ENCODE peak calls at places on chromosomes 13 and 19, in nine cellular contexts. Z is GM23338, W is prostate gland, I is sigmoid colon, F is K562, A is stomach, G is GM12878, U is Panc1, B is SK-N-MC. N is an unnamed sample.
A peak's percentile ranks its signal among the peaks of the same experiment; 100 is the strongest.

GRCh38 chr13:97058896-97059295 is 64.6 kb upstream of the OXGR1 start:
- DNase-seq in I (no peak), W (no peak), B (no peak), A (no peak), G (no peak), U (no peak), F (no peak), Z (no peak), N (no peak)

GRCh38 chr13:52851153-52851962 is 2.9 kb upstream of the PCDH8 start:
- DNase-seq in B (no peak), I (no peak), Z (peak; percentile 89), F (no peak), W (no peak), G (peak; percentile 46), U (no peak), A (peak; percentile 32), N (no peak)

GRCh38 chr13:93151277-93151676 is 75.3 kb upstream of the GPC6 start:
- DNase-seq in G (no peak), Z (no peak), U (no peak), W (no peak), I (no peak), A (no peak), B (peak; percentile 48), F (no peak), N (no peak)

GRCh38 chr19:29745253-29745652 is 30.2 kb upstream of the C19orf12 start:
- DNase-seq in B (no peak), F (peak; percentile 18), G (no peak), I (no peak), W (no peak), A (no peak), U (no peak), Z (peak; percentile 74), N (no peak)

GRCh38 chr19:49425178-49425577 is at the start of gene GFY:
- DNase-seq in A (no peak), F (no peak), G (no peak), I (no peak), U (no peak), W (no peak), Z (no peak), B (no peak), N (no peak)

GRCh38 chr13:38394777-38395504 is 45.3 kb downstream of the UFM1 start:
- DNase-seq in F (no peak), I (no peak), U (no peak), A (no peak), Z (no peak), B (no peak), G (no peak), W (no peak), N (no peak)

GRCh38 chr13:28819748-28820098 is 416 bp upstream of the MTUS2 start:
- DNase-seq in Z (peak; percentile 86), U (no peak), F (peak; percentile 75), A (peak; percentile 27), W (no peak), I (no peak), B (no peak), G (no peak), N (no peak)

GRCh38 chr19:16896913-16897571 is 8.2 kb downstream of the F2RL3 start:
- DNase-seq in A (peak; percentile 96), I (peak; percentile 95), U (peak; percentile 64), W (peak; percentile 93), F (peak; percentile 96), Z (peak; percentile 97), B (peak; percentile 35), G (peak; percentile 60), N (peak; percentile 98)

GRCh38 chr19:47697863-47698609 is 15.2 kb upstream of the EHD2 start:
- DNase-seq in G (peak; percentile 20), I (peak; percentile 94), Z (peak; percentile 95), U (peak; percentile 67), W (peak; percentile 73), A (peak; percentile 79), F (peak; percentile 86), B (no peak), N (peak; percentile 60)

GRCh38 chr13:109776575-109776974 is 9.8 kb downstream of the IRS2 start:
- DNase-seq in Z (no peak), U (no peak), B (no peak), G (no peak), F (no peak), A (no peak), I (no peak), W (no peak), N (no peak)

GRCh38 chr19:35090160-35090794 is 25.3 kb upstream of the FXYD3 start:
- DNase-seq in B (no peak), A (peak; percentile 69), W (peak; percentile 73), G (no peak), U (peak; percentile 36), Z (peak; percentile 93), I (no peak), F (peak; percentile 84), N (no peak)

DNA sequence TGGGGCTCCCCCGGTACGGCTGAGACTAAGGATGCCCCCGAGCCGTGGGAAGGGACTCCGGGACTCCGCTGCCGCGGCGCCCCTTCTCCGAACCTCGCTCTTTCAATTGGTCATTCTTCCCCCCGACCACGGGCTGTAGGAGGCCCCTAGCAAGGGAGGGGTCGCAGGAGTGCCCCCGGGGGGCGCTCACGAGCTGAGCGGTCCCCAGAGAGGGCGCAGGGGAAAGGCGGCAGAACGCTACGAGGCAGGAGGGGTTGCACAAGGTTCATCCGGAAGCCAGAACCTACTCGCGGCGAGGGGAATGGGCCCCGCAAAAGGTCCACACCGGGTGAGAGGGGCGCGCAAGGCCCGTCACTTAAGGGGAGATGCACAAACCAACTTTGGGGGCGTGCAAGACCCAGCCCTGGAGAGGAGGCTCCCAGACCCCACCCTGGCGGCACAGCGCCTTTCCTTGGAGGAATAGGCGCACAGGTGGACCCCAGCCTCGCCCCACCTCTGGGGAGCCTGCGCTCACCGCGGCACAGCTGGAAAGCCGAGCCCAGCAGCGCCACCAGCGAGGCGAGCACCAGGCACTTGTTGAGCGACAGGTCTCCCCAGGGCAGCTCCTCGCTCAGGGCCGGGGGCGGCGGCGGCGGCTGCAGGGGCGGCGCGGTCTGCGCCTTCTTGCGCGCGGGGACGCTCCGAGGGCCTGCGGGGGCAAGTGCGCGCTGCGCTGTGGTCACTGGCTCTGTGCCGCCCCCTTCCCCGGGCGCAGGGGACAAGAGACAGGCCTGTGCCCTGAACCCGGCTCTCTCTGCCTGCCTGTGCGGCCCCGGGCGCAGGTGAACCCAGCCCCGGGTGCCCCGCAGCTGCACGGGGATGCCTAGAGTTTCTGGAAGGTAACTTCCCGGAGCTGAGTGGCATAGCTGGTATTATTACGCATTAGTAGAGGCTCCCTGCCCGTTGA is 2.8 kb downstream of the JSRP1 start:
- DNase-seq in A (no peak), Z (peak; percentile 87), F (no peak), W (no peak), I (no peak), B (no peak), U (no peak), G (no peak), N (no peak)
- TF ChIP-seq POLR2AphosphoS5 in A (no peak), Z (peak; percentile 35), F (no peak), W (no peak), I (no peak), B (no peak), U (no peak), G (no peak), N (no peak)

GRCh38 chr19:3137139-3137538 is 1.3 kb downstream of the GNA15 start:
- DNase-seq in B (no peak), A (no peak), U (no peak), F (no peak), W (no peak), G (no peak), Z (no peak), I (no peak), N (no peak)
- H3K4me3 ChIP-seq in B (no peak overlapping the region), A (peak overlapping the region; percentile 25), U (peak overlapping the region; percentile 49), F (no peak overlapping the region), W (no peak overlapping the region), G (peak overlapping the region; percentile 84), Z (no peak overlapping the region), I (peak overlapping the region; percentile 44), N (peak overlapping the region; percentile 44)

GRCh38 chr13:25906211-25906661 is 145.6 kb downstream of the SHISA2 start:
- DNase-seq in W (no peak), Z (no peak), G (no peak), I (no peak), F (no peak), A (no peak), U (no peak), B (no peak), N (no peak)

GRCh38 chr13:25905411-25906010 is 146.3 kb downstream of the SHISA2 start:
- DNase-seq in I (no peak), G (no peak), F (no peak), Z (no peak), U (no peak), B (no peak), W (no peak), A (no peak), N (no peak)

GRCh38 chr13:25910243-25910642 is 141.6 kb downstream of the SHISA2 start:
- DNase-seq in F (no peak), U (no peak), W (no peak), I (no peak), A (no peak), B (no peak), Z (no peak), G (no peak), N (no peak)

GRCh38 chr13:25911020-25911419 is 140.8 kb downstream of the SHISA2 start:
- DNase-seq in I (no peak), F (no peak), W (no peak), B (no peak), Z (peak; percentile 88), A (no peak), U (no peak), G (no peak), N (no peak)

DNA sequence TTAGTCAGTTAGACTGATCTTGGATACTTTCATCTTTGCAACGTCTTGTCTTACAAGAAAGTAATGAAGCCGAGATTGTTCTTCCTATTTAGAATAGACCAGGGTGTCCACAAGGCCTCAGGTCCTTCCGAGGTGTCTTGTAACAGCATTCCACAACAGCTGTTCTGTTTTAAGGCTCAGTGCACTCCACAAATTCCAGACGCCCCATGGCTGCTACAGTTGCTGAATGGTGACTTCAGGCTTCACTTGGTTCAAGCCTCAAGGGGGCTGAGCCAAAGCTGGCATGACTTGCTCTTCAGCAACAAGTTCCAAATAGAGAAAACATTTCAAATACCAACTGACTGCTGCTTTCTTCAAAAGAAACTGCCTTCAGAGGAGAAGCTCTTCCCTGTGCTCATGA is 143.4 kb downstream of the SHISA2 start:
- DNase-seq in G (no peak), W (no peak), F (no peak), U (no peak), A (no peak), B (no peak), I (no peak), Z (peak; percentile 27), N (no peak)
- H3K27ac ChIP-seq in G (no peak overlapping the region), W (no peak overlapping the region), F (no peak overlapping the region), U (no peak overlapping the region), A (no peak overlapping the region), B (no peak overlapping the region), I (no peak overlapping the region), Z (peak overlapping the region; percentile 29), N (no peak overlapping the region)

DNA sequence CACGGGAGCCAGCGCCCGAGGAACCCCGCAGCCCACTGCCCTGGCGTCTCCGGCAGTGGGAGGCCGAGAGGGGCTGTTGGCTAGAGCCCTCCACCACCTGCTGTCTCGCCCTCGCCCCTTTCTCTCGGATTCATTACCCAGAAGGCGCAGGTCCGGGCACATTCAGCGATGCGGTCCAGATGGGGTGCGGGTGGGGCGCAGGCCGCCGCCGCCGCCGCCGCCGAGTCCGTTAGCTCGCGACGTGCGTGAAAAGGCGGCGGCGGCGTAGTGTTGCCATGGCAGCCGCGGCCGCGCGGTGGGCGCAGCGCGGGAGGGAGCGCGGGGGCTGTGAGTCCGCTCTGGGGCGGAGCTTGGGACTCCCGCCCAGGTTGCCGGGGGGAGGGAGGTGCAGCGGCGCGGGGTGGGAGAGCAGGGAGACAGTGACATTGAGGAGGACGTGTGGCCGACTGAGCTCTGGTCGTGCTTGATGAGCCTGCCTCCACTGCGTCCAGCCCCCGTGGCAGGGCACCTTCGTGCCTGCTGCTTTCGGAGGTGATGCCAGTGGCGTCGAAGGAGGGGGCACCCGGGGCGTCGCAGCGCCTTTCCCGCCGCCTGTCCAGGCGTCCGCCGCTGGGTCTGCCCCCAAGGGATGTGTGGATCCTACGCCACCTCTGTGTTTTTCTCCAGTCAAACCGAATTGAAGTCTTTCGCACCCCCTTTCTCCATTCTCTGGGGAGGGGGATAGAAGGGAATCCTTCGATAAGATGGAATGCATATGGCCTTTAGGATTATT is at the start of gene KATNAL1:
- DNase-seq in Z (peak; percentile 83), U (no peak), A (peak; percentile 68), B (no peak), G (no peak), W (peak; percentile 61), F (peak; percentile 83), I (peak; percentile 91), N (peak; percentile 65)
- TF ChIP-seq POLR2AphosphoS5 in Z (no peak), U (peak; percentile 12), A (no peak), B (peak; percentile 67), G (peak; percentile 49), W (no peak), F (peak; percentile 45), I (peak; percentile 87), N (peak; percentile 28)

N was measured in breast epithelium.